ENCODE peak calls at places on chromosome 22, in five cellular contexts. B is CD4-positive, CD25-positive, alpha-beta regulatory T cell; C is H4; E is HEK293T; I is effector CD4-positive, alpha-beta T cell. A is an unnamed sample.

GRCh38 chr22:37331811-37332536 is 49.7 kb downstream of the CYTH4 start:
- DNase-seq in E (no peak), C (no peak), I (no peak), B (no peak), A (no peak)

GRCh38 chr22:35301370-35301874 is 1.7 kb downstream of the TOM1 start:
- DNase-seq in B (no peak), C (peak), I (no peak), E (no peak), A (peak)

GRCh38 chr22:49353185-49353584 is 474.5 kb downstream of the BRD1 start:
- DNase-seq in I (no peak), E (no peak), B (no peak), C (no peak), A (no peak)

GRCh38 chr22:27714076-27714475 is 87.5 kb downstream of the MN1 start:
- DNase-seq in I (no peak), C (peak), B (no peak), E (no peak), A (peak)

GRCh38 chr22:47645450-47645914 is 883.0 kb downstream of the TBC1D22A start:
- DNase-seq in E (no peak), C (no peak), B (no peak), I (no peak), A (peak)

GRCh38 chr22:41862160-41862529 is 29.2 kb downstream of the SREBF2 start:
- DNase-seq in I (peak), C (peak), E (no peak), B (no peak), A (peak)

GRCh38 chr22:38451404-38451803 is 3.6 kb downstream of the KCNJ4 start:
- DNase-seq in E (no peak), B (no peak), I (no peak), C (no peak), A (no peak)

GRCh38 chr22:17570851-17571631 is 7.7 kb downstream of the SLC25A18 start:
- DNase-seq in I (no peak), E (no peak), B (no peak), C (peak), A (no peak)

GRCh38 chr22:45469573-45470383 is 32.9 kb upstream of the FBLN1 start:
- DNase-seq in I (no peak), E (no peak), C (no peak), B (no peak), A (no peak)

GRCh38 chr22:47822459-47822858 is 1060.0 kb downstream of the TBC1D22A start:
- DNase-seq in B (no peak), I (no peak), E (no peak), C (no peak), A (no peak)

GRCh38 chr22:35761037-35761436 is 43.4 kb downstream of the APOL5 start:
- DNase-seq in B (no peak), C (no peak), I (no peak), E (no peak), A (no peak)

GRCh38 chr22:10961043-10961860 is 4566.7 kb upstream of the OR11H1 start:
- DNase-seq in E (no peak), I (no peak), C (peak), B (no peak), A (no peak)

GRCh38 chr22:29037340-29037932 is 24.2 kb downstream of the C22orf31 start:
- DNase-seq in C (no peak), I (no peak), E (no peak), B (no peak), A (no peak)

GRCh38 chr22:44419429-44419828 is 78.6 kb downstream of the RTL6 start:
- DNase-seq in E (no peak), C (no peak), I (no peak), B (no peak), A (no peak)

GRCh38 chr22:26617251-26618199 is at the start of gene CRYBB1:
- DNase-seq in I (no peak), E (no peak), C (no peak), B (no peak), A (no peak)

GRCh38 chr22:27624705-27625104 is 176.9 kb downstream of the MN1 start:
- DNase-seq in C (peak), E (no peak), I (no peak), B (no peak), A (no peak)

GRCh38 chr22:37275622-37276021 is 6.7 kb upstream of the CYTH4 start:
- DNase-seq in E (no peak), C (no peak), B (no peak), I (no peak), A (no peak)

GRCh38 chr22:45923812-45924211 is 53.1 kb downstream of the WNT7B start:
- DNase-seq in E (no peak), C (no peak), I (no peak), B (no peak), A (no peak)

GRCh38 chr22:38078046-38078840 is 5.7 kb downstream of the SLC16A8 start:
- DNase-seq in E (no peak), B (no peak), C (no peak), I (no peak), A (no peak)

GRCh38 chr22:35966314-35967045 is 62.1 kb downstream of the RBFOX2 start:
- DNase-seq in E (no peak), B (no peak), I (no peak), C (no peak), A (no peak)

GRCh38 chr22:44823806-44824205 is 71.4 kb downstream of the ARHGAP8 start:
- DNase-seq in B (no peak), I (no peak), E (no peak), C (no peak), A (no peak)

GRCh38 chr22:42700355-42700754 is 20.3 kb downstream of the A4GALT start:
- DNase-seq in E (no peak), C (no peak), I (no peak), B (no peak), A (no peak)

A was measured in SW480.